ENCODE peak calls at places on chromosomes 6 and 20, in five cellular contexts. C is PC-3, T is AG04450, E is pancreas, I is H9. W is an unnamed sample.

GRCh38 chr20:13492001-13492480 is 146.7 kb downstream of the TASP1 start:
- DNase-seq in C (peak), T (peak), E (no peak), I (peak), W (no peak)

GRCh38 chr20:59159822-59160740 is 3.5 kb upstream of the ZNF831 start:
- DNase-seq in C (no peak), T (no peak), E (no peak), I (no peak), W (no peak)

GRCh38 chr20:42027746-42028268 is 409.6 kb upstream of the CHD6 start:
- DNase-seq in C (no peak), T (no peak), E (no peak), I (no peak), W (no peak)

GRCh38 chr20:49924247-49924646 is 8.9 kb upstream of the SPATA2 start:
- DNase-seq in C (no peak), T (no peak), E (no peak), I (no peak), W (no peak)

GRCh38 chr6:78639505-78640110 is 227.7 kb upstream of the IRAK1BP1 start:
- DNase-seq in C (no peak), T (no peak), E (no peak), I (no peak), W (no peak)

GRCh38 chr20:63226020-63226943 is 9.4 kb upstream of the BIRC7 start:
- DNase-seq in C (no peak), T (no peak), E (no peak), I (no peak), W (no peak)

GRCh38 chr20:19621072-19621471 is 137.0 kb upstream of the RIN2 start:
- DNase-seq in C (peak), T (no peak), E (no peak), I (no peak), W (no peak)

GRCh38 chr6:41813469-41813868 is 26.0 kb downstream of the TOMM6 start:
- DNase-seq in C (peak), T (no peak), E (no peak), I (no peak), W (no peak)

GRCh38 chr6:113299526-113299925 is 557.6 kb upstream of the MARCKS start:
- DNase-seq in C (no peak), T (no peak), E (no peak), I (no peak), W (no peak)

GRCh38 chr6:15502451-15503345 is 160.1 kb downstream of the DTNBP1 start:
- DNase-seq in C (no peak), T (no peak), E (no peak), I (no peak), W (no peak)

GRCh38 chr20:7926767-7927166 is 13.5 kb downstream of the HAO1 start:
- DNase-seq in C (peak), T (no peak), E (no peak), I (no peak), W (no peak)

GRCh38 chr20:8476023-8476422 is 344.0 kb downstream of the PLCB1 start:
- DNase-seq in C (no peak), T (no peak), E (no peak), I (no peak), W (no peak)

GRCh38 chr6:106733386-106733785 is 104.0 kb downstream of the QRSL1 start:
- DNase-seq in C (no peak), T (no peak), E (no peak), I (no peak), W (no peak)

GRCh38 chr6:57267586-57268293 is 45.6 kb upstream of the RAB23 start:
- DNase-seq in C (peak), T (peak), E (no peak), I (no peak), W (no peak)

GRCh38 chr6:110949679-110950285 is 8.7 kb upstream of the GTF3C6 start:
- DNase-seq in C (peak), T (no peak), E (no peak), I (no peak), W (no peak)

GRCh38 chr6:169723991-169724553 is at the start of gene PHF10:
- DNase-seq in C (no peak), T (no peak), E (peak), I (no peak), W (peak)

GRCh38 chr20:44222969-44223368 is 12.4 kb upstream of the OSER1 start:
- DNase-seq in C (no peak), T (no peak), E (no peak), I (peak), W (no peak)

GRCh38 chr6:15391500-15391899 is 145.6 kb downstream of the JARID2 start:
- DNase-seq in C (peak), T (no peak), E (no peak), I (no peak), W (no peak)

GRCh38 chr20:346640-347316 is at the start of gene NRSN2:
- DNase-seq in C (peak), T (no peak), E (peak), I (peak), W (peak)

GRCh38 chr6:93749191-93749590 is 329.8 kb upstream of the EPHA7 start:
- DNase-seq in C (no peak), T (no peak), E (no peak), I (no peak), W (no peak)

GRCh38 chr20:53157443-53158408 is 185.6 kb downstream of the TSHZ2 start:
- DNase-seq in C (peak), T (peak), E (peak), I (peak), W (no peak)

GRCh38 chr6:104325341-104326172 is 534.2 kb downstream of the HACE1 start:
- DNase-seq in C (peak), T (no peak), E (no peak), I (no peak), W (no peak)

GRCh38 chr6:83505376-83505775 is 7.0 kb upstream of the PRSS35 start:
- DNase-seq in C (no peak), T (no peak), E (no peak), I (no peak), W (no peak)

GRCh38 chr6:43604174-43604573 is 24.9 kb downstream of the GTPBP2 start:
- DNase-seq in C (peak), T (peak), E (no peak), I (no peak), W (no peak)

GRCh38 chr6:4687989-4688947 is 87.9 kb upstream of the CDYL start:
- DNase-seq in C (peak), T (peak), E (no peak), I (no peak), W (no peak)

GRCh38 chr6:12439296-12439695 is 149.1 kb downstream of the EDN1 start:
- DNase-seq in C (no peak), T (no peak), E (no peak), I (no peak), W (no peak)

GRCh38 chr20:3805594-3806264 is 9.6 kb downstream of the CDC25B start:
- DNase-seq in C (peak), T (no peak), E (no peak), I (no peak), W (no peak)

GRCh38 chr6:1230281-1230680 is 81.6 kb upstream of the FOXQ1 start:
- DNase-seq in C (no peak), T (no peak), E (no peak), I (no peak), W (no peak)

GRCh38 chr6:53043626-53044025 is 21.6 kb upstream of the FBXO9 start:
- DNase-seq in C (peak), T (no peak), E (no peak), I (no peak), W (no peak)

GRCh38 chr6:53044572-53044971 is 20.6 kb upstream of the FBXO9 start:
- DNase-seq in C (no peak), T (no peak), E (no peak), I (no peak), W (no peak)

GRCh38 chr6:53046274-53046673 is 18.9 kb upstream of the FBXO9 start:
- DNase-seq in C (no peak), T (no peak), E (no peak), I (no peak), W (no peak)

GRCh38 chr6:53042112-53042511 is 23.1 kb upstream of the FBXO9 start:
- DNase-seq in C (peak), T (peak), E (no peak), I (no peak), W (no peak)

DNA sequence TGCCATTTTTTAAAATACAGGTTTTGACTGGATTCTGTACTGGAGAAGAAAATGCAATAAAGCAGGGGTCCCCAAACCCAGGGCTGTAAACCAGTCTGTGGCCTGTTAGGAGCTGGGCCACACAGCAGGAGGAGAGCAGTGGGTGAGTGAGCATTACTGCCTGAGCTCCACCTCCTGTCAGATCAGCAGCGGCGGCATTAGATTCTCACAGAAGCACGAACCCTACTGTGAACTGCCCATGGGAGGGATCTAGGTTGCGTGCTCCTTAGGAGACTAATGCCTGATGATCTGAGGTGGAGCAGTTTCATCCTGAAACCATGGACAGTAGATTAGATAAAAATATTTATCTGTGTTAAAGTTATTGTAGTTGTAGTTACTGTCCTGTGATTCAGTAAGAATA is 21.1 kb upstream of the FBXO9 start:
- DNase-seq in C (no peak), T (no peak), E (no peak), I (peak), W (no peak)
- H3K27ac ChIP-seq in C (peak), T (peak), E (no peak), I (no peak), W (no peak)

DNA sequence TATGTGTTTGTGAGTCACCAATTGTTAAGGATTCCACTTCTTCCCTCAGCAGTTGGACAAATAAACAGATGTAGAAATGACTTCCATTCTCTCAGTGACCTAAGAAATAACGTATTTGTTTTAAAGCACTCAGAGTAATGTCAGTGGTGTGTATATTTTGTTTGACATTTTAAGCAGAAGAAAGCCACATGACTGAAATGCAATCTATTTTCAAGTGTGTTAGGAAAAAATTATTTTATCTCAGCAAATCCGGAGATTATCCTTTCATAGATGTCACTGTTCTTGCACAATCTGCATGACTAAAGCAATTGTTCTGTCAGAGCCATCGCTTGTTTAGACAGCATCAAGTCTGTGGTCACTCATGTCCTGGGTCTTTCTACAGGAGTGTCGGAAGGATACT is 77.1 kb downstream of the JAG1 start:
- DNase-seq in C (peak), T (peak), E (no peak), I (no peak), W (no peak)
- H3K27ac ChIP-seq in C (peak), T (peak), E (no peak), I (no peak), W (no peak)

DNA sequence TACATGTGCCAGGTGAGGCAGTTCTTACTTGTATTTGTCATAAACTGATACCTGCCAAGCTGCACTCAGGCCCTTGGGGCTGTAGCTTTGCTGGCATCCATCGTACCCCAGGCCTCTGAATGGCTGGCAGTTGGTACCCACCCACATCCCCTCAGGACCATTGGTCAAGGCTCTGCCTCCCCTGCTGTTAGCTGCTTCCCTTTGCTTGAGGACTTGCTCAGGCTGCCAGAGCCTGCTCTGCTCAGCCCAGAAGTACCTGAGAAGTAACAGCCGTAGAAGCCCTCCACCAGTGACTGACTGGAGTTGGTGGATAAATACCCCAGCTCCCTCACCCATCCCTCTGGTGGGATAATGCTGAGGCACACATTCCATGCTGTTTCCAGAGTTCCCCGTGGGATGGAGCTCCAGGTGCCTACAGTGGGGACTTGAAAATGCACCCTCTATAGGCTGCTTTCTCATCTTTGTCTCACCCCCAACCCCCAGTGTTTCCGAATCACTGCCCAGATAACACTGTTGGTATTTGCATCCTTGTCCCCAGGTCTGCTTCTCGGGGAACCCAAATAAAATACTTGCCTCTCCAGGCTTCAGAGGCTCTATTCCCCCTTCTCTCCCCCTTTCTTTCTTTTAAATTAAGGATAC is 7.3 kb downstream of the EBF4 start:
- DNase-seq in C (no peak), T (no peak), E (no peak), I (no peak), W (no peak)
- H3K27ac ChIP-seq in C (no peak), T (no peak), E (no peak), I (no peak), W (no peak)

GRCh38 chr6:102581378-102582124 is 1188.0 kb downstream of the GRIK2 start:
- DNase-seq in C (no peak), T (no peak), E (peak), I (no peak), W (no peak)
- H3K27ac ChIP-seq in C (no peak), T (no peak), E (no peak), I (no peak), W (no peak)

DNA sequence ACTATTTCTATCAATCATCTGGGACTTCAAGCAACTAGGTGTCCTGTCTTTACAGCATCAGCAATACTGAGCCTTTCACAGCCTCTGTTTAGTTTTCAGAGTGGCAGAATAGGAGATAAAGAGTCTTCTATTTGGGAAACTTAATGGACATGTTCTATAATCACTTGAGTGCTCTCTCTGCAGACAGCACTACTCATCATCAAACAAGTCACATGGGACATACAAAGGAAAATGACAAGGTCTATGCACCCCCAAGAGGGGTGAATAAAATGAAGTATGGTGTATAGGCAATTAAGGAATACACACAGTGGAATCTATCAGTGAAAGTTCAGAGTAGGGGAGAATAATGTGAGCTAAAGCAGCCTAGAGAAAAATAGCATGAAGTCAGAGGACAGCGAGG is 237.8 kb upstream of the THEMIS start:
- DNase-seq in C (no peak), T (no peak), E (no peak), I (no peak), W (no peak)
- H3K27ac ChIP-seq in C (no peak), T (no peak), E (no peak), I (no peak), W (no peak)

GRCh38 chr6:168400044-168400443 is 40.9 kb upstream of the SMOC2 start:
- DNase-seq in C (no peak), T (no peak), E (no peak), I (no peak), W (no peak)
- H3K27ac ChIP-seq in C (no peak), T (no peak), E (no peak), I (no peak), W (no peak)

DNA sequence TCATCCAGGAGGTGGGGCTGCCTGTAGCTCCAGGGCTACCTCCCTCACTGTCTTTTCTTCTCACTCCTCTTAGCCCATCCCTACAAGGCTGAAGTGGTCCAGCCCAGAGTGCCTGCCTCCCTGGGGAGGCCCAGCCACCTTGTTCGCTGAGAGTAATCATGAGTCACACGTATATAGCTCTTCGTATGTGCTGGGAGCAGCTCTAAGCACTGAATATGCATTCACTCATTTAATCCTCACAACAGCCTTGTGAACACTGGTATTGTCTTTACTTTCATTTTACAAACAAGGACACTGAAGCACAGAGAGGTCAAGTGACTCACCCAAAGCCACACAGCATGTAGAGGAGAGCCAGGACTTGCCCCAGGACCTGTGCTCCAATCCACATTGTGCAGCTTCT is 14.7 kb upstream of the CCDC167 start:
- DNase-seq in C (peak), T (no peak), E (no peak), I (no peak), W (no peak)
- H3K27ac ChIP-seq in C (no peak), T (no peak), E (no peak), I (no peak), W (no peak)

DNA sequence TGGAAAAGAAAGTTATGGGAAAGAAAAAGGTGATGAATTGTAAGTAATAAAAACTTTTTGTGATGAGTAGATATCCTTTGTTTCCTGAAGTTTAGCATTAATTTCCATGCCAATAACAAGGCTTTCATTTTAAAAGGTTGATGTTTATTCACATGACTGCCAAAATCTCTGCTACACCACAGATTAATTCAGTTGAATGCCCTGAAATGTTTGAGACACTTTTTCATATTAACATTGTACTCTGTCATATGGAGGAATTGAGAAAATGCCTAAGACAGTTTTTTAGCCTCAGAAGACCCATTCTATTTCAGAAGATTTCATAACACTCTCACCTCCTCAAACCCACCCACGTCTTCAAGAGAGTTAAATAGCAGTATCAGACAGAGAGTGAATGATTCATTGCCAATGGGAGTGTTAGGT is 115.5 kb downstream of the ADGRG6 start:
- DNase-seq in C (no peak), T (no peak), E (no peak), I (no peak), W (no peak)
- H3K27ac ChIP-seq in C (no peak), T (no peak), E (no peak), I (no peak), W (no peak)

W was measured in substantia nigra.